ENCODE peak calls at places on chromosomes 1 and 21, in four cellular contexts. One of them, this sample, is unnamed. For H3K4me1, the result is how much of the 10 kb centered on the place peaks cover.

GRCh38 chr1:96782861-96783260 is 61.3 kb downstream of the PTBP2 start:
- DNase-seq in esophagus squamous epithelium: no peak
- DNase-seq in tibial nerve: no peak
- DNase-seq in K562: no peak
- DNase-seq in this sample: no peak

GRCh38 chr1:240649733-240650700 is 38.1 kb upstream of the GREM2 start:
- DNase-seq in esophagus squamous epithelium: no peak
- DNase-seq in tibial nerve: no peak
- DNase-seq in K562: no peak
- DNase-seq in this sample: no peak

GRCh38 chr1:81848880-81849500 is 48.3 kb downstream of the ADGRL2 start:
- DNase-seq in esophagus squamous epithelium: no peak
- DNase-seq in tibial nerve: no peak
- DNase-seq in K562: no peak
- DNase-seq in this sample: no peak

GRCh38 chr1:55386456-55386855 is 171.3 kb upstream of the USP24 start:
- DNase-seq in esophagus squamous epithelium: no peak
- DNase-seq in tibial nerve: no peak
- DNase-seq in K562: no peak
- DNase-seq in this sample: no peak

GRCh38 chr1:190478193-190479007 is 736 bp upstream of the BRINP3 start:
- DNase-seq in esophagus squamous epithelium: no peak
- DNase-seq in tibial nerve: no peak
- DNase-seq in K562: no peak
- DNase-seq in this sample: no peak

GRCh38 chr1:154192476-154192875 is 576 bp upstream of the TPM3 start:
- DNase-seq in esophagus squamous epithelium: no peak
- DNase-seq in tibial nerve: no peak
- DNase-seq in K562: no peak
- DNase-seq in this sample: no peak

GRCh38 chr1:186659946-186660472 is 20.2 kb downstream of the PTGS2 start:
- DNase-seq in esophagus squamous epithelium: no peak
- DNase-seq in tibial nerve: no peak
- DNase-seq in K562: no peak
- DNase-seq in this sample: no peak

GRCh38 chr1:63626222-63626621 is 33.0 kb downstream of the PGM1 start:
- DNase-seq in esophagus squamous epithelium: no peak
- DNase-seq in tibial nerve: no peak
- DNase-seq in K562: no peak
- DNase-seq in this sample: no peak

GRCh38 chr1:172727275-172727674 is 68.4 kb downstream of the FASLG start:
- DNase-seq in esophagus squamous epithelium: no peak
- DNase-seq in tibial nerve: no peak
- DNase-seq in K562: no peak
- DNase-seq in this sample: no peak

GRCh38 chr1:67460648-67461500 is 30.7 kb upstream of the SERBP1 start:
- DNase-seq in esophagus squamous epithelium: no peak
- DNase-seq in tibial nerve: no peak
- DNase-seq in K562: no peak
- DNase-seq in this sample: no peak

GRCh38 chr1:69055223-69055622 is 512.5 kb upstream of the LRRC7 start:
- DNase-seq in esophagus squamous epithelium: no peak
- DNase-seq in tibial nerve: no peak
- DNase-seq in K562: no peak
- DNase-seq in this sample: no peak

GRCh38 chr1:23577056-23577985 is 18.0 kb upstream of the ID3 start:
- DNase-seq in esophagus squamous epithelium: no peak
- DNase-seq in tibial nerve: no peak
- DNase-seq in K562: peak
- DNase-seq in this sample: no peak

GRCh38 chr1:111831153-111831552 is 75.5 kb downstream of the DDX20 start:
- DNase-seq in esophagus squamous epithelium: no peak
- DNase-seq in tibial nerve: no peak
- DNase-seq in K562: no peak
- DNase-seq in this sample: no peak

GRCh38 chr1:6350416-6351088 is 43.0 kb downstream of the ACOT7 start:
- DNase-seq in esophagus squamous epithelium: no peak
- DNase-seq in tibial nerve: no peak
- DNase-seq in K562: no peak
- DNase-seq in this sample: no peak

GRCh38 chr21:39120876-39121599 is 62.2 kb downstream of the PSMG1 start:
- DNase-seq in esophagus squamous epithelium: no peak
- DNase-seq in tibial nerve: no peak
- DNase-seq in K562: no peak
- DNase-seq in this sample: no peak

GRCh38 chr1:235999259-235999925 is 65.5 kb downstream of the NID1 start:
- DNase-seq in esophagus squamous epithelium: no peak
- DNase-seq in tibial nerve: no peak
- DNase-seq in K562: peak
- DNase-seq in this sample: peak

GRCh38 chr1:26317612-26318337 is at the start of gene CD52:
- DNase-seq in esophagus squamous epithelium: no peak
- DNase-seq in tibial nerve: no peak
- DNase-seq in K562: peak
- DNase-seq in this sample: peak

GRCh38 chr1:160032165-160032827 is 506 bp upstream of the PIGM start:
- DNase-seq in esophagus squamous epithelium: no peak
- DNase-seq in tibial nerve: no peak
- DNase-seq in K562: peak
- DNase-seq in this sample: no peak

GRCh38 chr1:169809370-169810095 is 14.8 kb upstream of the METTL18 start:
- DNase-seq in esophagus squamous epithelium: no peak
- DNase-seq in tibial nerve: no peak
- DNase-seq in K562: peak
- DNase-seq in this sample: peak

GRCh38 chr1:17736625-17737024 is 18.5 kb upstream of the ACTL8 start:
- DNase-seq in esophagus squamous epithelium: no peak
- DNase-seq in tibial nerve: no peak
- DNase-seq in K562: no peak
- DNase-seq in this sample: no peak

GRCh38 chr21:29849735-29850176 is 90.0 kb downstream of the GRIK1 start:
- DNase-seq in esophagus squamous epithelium: no peak
- DNase-seq in tibial nerve: no peak
- DNase-seq in K562: peak
- DNase-seq in this sample: no peak

GRCh38 chr1:242243472-242243871 is 244.6 kb upstream of the MAP1LC3C start:
- DNase-seq in esophagus squamous epithelium: no peak
- DNase-seq in tibial nerve: no peak
- DNase-seq in K562: no peak
- DNase-seq in this sample: no peak

GRCh38 chr1:160541622-160542302 is 18.7 kb upstream of the SLAMF6 start:
- DNase-seq in esophagus squamous epithelium: no peak
- DNase-seq in tibial nerve: no peak
- DNase-seq in K562: no peak
- DNase-seq in this sample: no peak

GRCh38 chr1:110166861-110167260 is 16.6 kb downstream of the SLC6A17 start:
- DNase-seq in esophagus squamous epithelium: no peak
- DNase-seq in tibial nerve: no peak
- DNase-seq in K562: no peak
- DNase-seq in this sample: no peak

GRCh38 chr1:14970115-14970798 is 183.3 kb upstream of the TMEM51 start:
- DNase-seq in esophagus squamous epithelium: no peak
- DNase-seq in tibial nerve: no peak
- DNase-seq in K562: peak
- DNase-seq in this sample: no peak

GRCh38 chr1:246978785-246979184 is 29.1 kb downstream of the ZNF695 start:
- DNase-seq in esophagus squamous epithelium: no peak
- DNase-seq in tibial nerve: no peak
- DNase-seq in K562: no peak
- DNase-seq in this sample: no peak

GRCh38 chr1:68904472-68904871 is 407.6 kb upstream of the DEPDC1 start:
- DNase-seq in esophagus squamous epithelium: no peak
- DNase-seq in tibial nerve: no peak
- DNase-seq in K562: no peak
- DNase-seq in this sample: no peak

GRCh38 chr1:16163882-16164820 is 8.3 kb upstream of the EPHA2 start:
- DNase-seq in esophagus squamous epithelium: no peak
- DNase-seq in tibial nerve: no peak
- DNase-seq in K562: peak
- DNase-seq in this sample: no peak

GRCh38 chr1:53190210-53190611 is 6.4 kb upstream of the CPT2 start:
- DNase-seq in esophagus squamous epithelium: no peak
- DNase-seq in tibial nerve: no peak
- DNase-seq in K562: peak
- DNase-seq in this sample: no peak

GRCh38 chr1:101410048-101410878 is 173.4 kb downstream of the S1PR1 start:
- DNase-seq in esophagus squamous epithelium: no peak
- DNase-seq in tibial nerve: no peak
- DNase-seq in K562: no peak
- DNase-seq in this sample: no peak

GRCh38 chr1:14543191-14543849 is 55.2 kb upstream of the KAZN start:
- DNase-seq in esophagus squamous epithelium: no peak
- DNase-seq in tibial nerve: no peak
- DNase-seq in K562: no peak
- DNase-seq in this sample: no peak

GRCh38 chr1:72606216-72606615 is 323.9 kb upstream of the NEGR1 start:
- DNase-seq in esophagus squamous epithelium: no peak
- DNase-seq in tibial nerve: no peak
- DNase-seq in K562: no peak
- DNase-seq in this sample: no peak

GRCh38 chr1:25167269-25168192 is 64.8 kb downstream of the SYF2 start:
- DNase-seq in esophagus squamous epithelium: no peak
- DNase-seq in tibial nerve: no peak
- DNase-seq in K562: no peak
- DNase-seq in this sample: no peak

GRCh38 chr1:25169168-25169567 is 63.1 kb downstream of the SYF2 start:
- DNase-seq in esophagus squamous epithelium: no peak
- DNase-seq in tibial nerve: no peak
- DNase-seq in K562: no peak
- DNase-seq in this sample: no peak

GRCh38 chr1:25170439-25170838 is 61.9 kb downstream of the SYF2 start:
- DNase-seq in esophagus squamous epithelium: no peak
- DNase-seq in tibial nerve: no peak
- DNase-seq in K562: no peak
- DNase-seq in this sample: no peak

GRCh38 chr1:25168193-25169071 is 63.9 kb downstream of the SYF2 start:
- DNase-seq in esophagus squamous epithelium: no peak
- DNase-seq in tibial nerve: no peak
- DNase-seq in K562: no peak
- DNase-seq in this sample: no peak

DNA sequence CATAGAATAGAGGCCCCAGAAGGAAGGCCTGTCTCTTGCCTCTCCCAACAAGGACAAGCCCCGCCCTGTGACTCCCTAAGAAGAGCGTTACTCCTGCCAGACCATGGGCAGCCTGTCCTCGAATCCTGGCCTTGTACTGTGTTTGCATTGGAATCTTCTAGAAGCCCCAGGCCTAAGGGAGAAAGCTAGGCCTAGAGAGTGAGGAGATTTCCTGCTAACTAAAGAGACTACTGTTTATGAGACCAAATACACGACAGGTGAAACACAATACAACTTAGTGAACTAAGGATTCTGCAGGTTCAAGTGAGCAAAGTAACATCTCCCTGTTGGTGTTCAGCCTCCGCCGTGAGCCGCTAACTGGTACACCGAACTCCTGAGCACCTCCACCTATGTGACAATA is 62.7 kb downstream of the SYF2 start:
- DNase-seq in esophagus squamous epithelium: no peak
- DNase-seq in tibial nerve: no peak
- DNase-seq in K562: no peak
- DNase-seq in this sample: no peak
- H3K27ac ChIP-seq in esophagus squamous epithelium: no peak
- H3K27ac ChIP-seq in tibial nerve: no peak
- H3K27ac ChIP-seq in K562: no peak
- H3K27ac ChIP-seq in this sample: no peak

DNA sequence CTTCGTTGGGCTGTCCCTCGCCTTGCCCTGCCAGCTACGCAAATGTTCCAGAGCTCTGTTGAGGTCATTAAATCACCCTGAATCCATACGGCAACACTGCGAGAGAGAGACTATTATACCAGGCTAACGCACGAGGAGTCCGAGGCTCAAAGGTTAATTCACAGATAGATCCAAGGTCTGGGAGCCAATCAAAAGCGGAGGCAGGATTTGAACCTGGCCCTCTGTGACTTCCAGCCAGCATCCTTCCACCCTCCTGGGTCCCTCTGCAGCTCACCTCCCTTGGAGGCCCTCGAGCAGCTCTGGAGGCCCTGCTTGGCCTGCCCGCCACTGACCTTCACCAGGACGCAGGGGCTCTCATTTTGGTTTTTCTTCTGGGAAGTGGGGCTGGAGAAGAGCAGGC is 42.1 kb downstream of the KIAA1614 start:
- DNase-seq in esophagus squamous epithelium: no peak
- DNase-seq in tibial nerve: no peak
- DNase-seq in K562: no peak
- DNase-seq in this sample: no peak
- H3K4me3 ChIP-seq in esophagus squamous epithelium: no peak
- H3K4me3 ChIP-seq in tibial nerve: peak
- H3K4me3 ChIP-seq in K562: no peak
- H3K4me3 ChIP-seq in this sample: peak

GRCh38 chr1:92833840-92834239 is 2.0 kb downstream of the RPL5 start:
- DNase-seq in esophagus squamous epithelium: no peak
- DNase-seq in tibial nerve: no peak
- DNase-seq in K562: no peak
- DNase-seq in this sample: no peak
- H3K4me1 ChIP-seq in esophagus squamous epithelium: under half
- H3K4me1 ChIP-seq in tibial nerve: under half
- H3K4me1 ChIP-seq in K562: under half
- H3K4me1 ChIP-seq in this sample: under half

GRCh38 chr1:37931148-37931492 is 15.7 kb downstream of the INPP5B start:
- DNase-seq in esophagus squamous epithelium: no peak
- DNase-seq in tibial nerve: no peak
- DNase-seq in K562: no peak
- DNase-seq in this sample: no peak
- H3K27ac ChIP-seq in esophagus squamous epithelium: peak
- H3K27ac ChIP-seq in tibial nerve: peak
- H3K27ac ChIP-seq in K562: peak
- H3K27ac ChIP-seq in this sample: peak

This sample was measured in effector memory CD4-positive, alpha-beta T cell.